ENCODE peak calls at places on chromosomes 11 and 22, in five cellular contexts. One of them, this sample, is unnamed.

GRCh38 chr11:134250675-134251074 is 2.5 kb downstream of the THYN1 start:
- DNase-seq in ovary: no peak
- DNase-seq in GM12892: no peak
- DNase-seq in NCI-H526: no peak
- DNase-seq in iPS DF 19.7: no peak
- DNase-seq in this sample: no peak

GRCh38 chr11:94151903-94152677 is 23.4 kb downstream of the PANX1 start:
- DNase-seq in ovary: no peak
- DNase-seq in GM12892: no peak
- DNase-seq in NCI-H526: no peak
- DNase-seq in iPS DF 19.7: no peak
- DNase-seq in this sample: peak

GRCh38 chr11:6992457-6993431 is 27.4 kb downstream of the ZNF214 start:
- DNase-seq in ovary: no peak
- DNase-seq in GM12892: no peak
- DNase-seq in NCI-H526: no peak
- DNase-seq in iPS DF 19.7: no peak
- DNase-seq in this sample: no peak

GRCh38 chr11:7833527-7833926 is 36.8 kb upstream of the OR5P2 start:
- DNase-seq in ovary: no peak
- DNase-seq in GM12892: no peak
- DNase-seq in NCI-H526: no peak
- DNase-seq in iPS DF 19.7: no peak
- DNase-seq in this sample: no peak

GRCh38 chr11:7851391-7851790 is 54.6 kb upstream of the OR5P2 start:
- DNase-seq in ovary: no peak
- DNase-seq in GM12892: no peak
- DNase-seq in NCI-H526: no peak
- DNase-seq in iPS DF 19.7: no peak
- DNase-seq in this sample: peak

GRCh38 chr11:18080451-18080850 is 25.4 kb downstream of the SAAL1 start:
- DNase-seq in ovary: no peak
- DNase-seq in GM12892: no peak
- DNase-seq in NCI-H526: no peak
- DNase-seq in iPS DF 19.7: no peak
- DNase-seq in this sample: no peak

GRCh38 chr22:38461414-38462081 is 6.3 kb upstream of the KDELR3 start:
- DNase-seq in ovary: peak
- DNase-seq in GM12892: no peak
- DNase-seq in NCI-H526: peak
- DNase-seq in iPS DF 19.7: peak
- DNase-seq in this sample: peak

GRCh38 chr11:74687237-74688005 is 43.8 kb downstream of the CHRDL2 start:
- DNase-seq in ovary: no peak
- DNase-seq in GM12892: no peak
- DNase-seq in NCI-H526: no peak
- DNase-seq in iPS DF 19.7: no peak
- DNase-seq in this sample: no peak

GRCh38 chr11:2988996-2989395 is 3.1 kb downstream of the NAP1L4 start:
- DNase-seq in ovary: no peak
- DNase-seq in GM12892: no peak
- DNase-seq in NCI-H526: peak
- DNase-seq in iPS DF 19.7: no peak
- DNase-seq in this sample: no peak

GRCh38 chr11:113401718-113402117 is 14.1 kb downstream of the ANKK1 start:
- DNase-seq in ovary: no peak
- DNase-seq in GM12892: no peak
- DNase-seq in NCI-H526: no peak
- DNase-seq in iPS DF 19.7: no peak
- DNase-seq in this sample: peak

GRCh38 chr11:77517226-77517625 is 43.3 kb upstream of the PAK1 start:
- DNase-seq in ovary: no peak
- DNase-seq in GM12892: no peak
- DNase-seq in NCI-H526: no peak
- DNase-seq in iPS DF 19.7: no peak
- DNase-seq in this sample: no peak

GRCh38 chr11:65423516-65424199 is 1.1 kb downstream of the NEAT1 start:
- DNase-seq in ovary: peak
- DNase-seq in GM12892: no peak
- DNase-seq in NCI-H526: no peak
- DNase-seq in iPS DF 19.7: no peak
- DNase-seq in this sample: no peak

GRCh38 chr11:44011797-44012196 is 36.0 kb upstream of the ACCSL start:
- DNase-seq in ovary: no peak
- DNase-seq in GM12892: no peak
- DNase-seq in NCI-H526: no peak
- DNase-seq in iPS DF 19.7: no peak
- DNase-seq in this sample: no peak

GRCh38 chr11:13010737-13011342 is 1.7 kb downstream of the RASSF10 start:
- DNase-seq in ovary: no peak
- DNase-seq in GM12892: no peak
- DNase-seq in NCI-H526: no peak
- DNase-seq in iPS DF 19.7: peak
- DNase-seq in this sample: no peak

GRCh38 chr11:110000045-110000502 is 93.1 kb upstream of the ZC3H12C start:
- DNase-seq in ovary: no peak
- DNase-seq in GM12892: peak
- DNase-seq in NCI-H526: no peak
- DNase-seq in iPS DF 19.7: no peak
- DNase-seq in this sample: peak

GRCh38 chr11:105612766-105613165 is 2.9 kb downstream of the GRIA4 start:
- DNase-seq in ovary: no peak
- DNase-seq in GM12892: no peak
- DNase-seq in NCI-H526: no peak
- DNase-seq in iPS DF 19.7: no peak
- DNase-seq in this sample: no peak

GRCh38 chr11:100831929-100832480 is 144.9 kb downstream of the ARHGAP42 start:
- DNase-seq in ovary: no peak
- DNase-seq in GM12892: no peak
- DNase-seq in NCI-H526: no peak
- DNase-seq in iPS DF 19.7: no peak
- DNase-seq in this sample: no peak

GRCh38 chr22:36292823-36293530 is 40.0 kb downstream of the APOL1 start:
- DNase-seq in ovary: no peak
- DNase-seq in GM12892: no peak
- DNase-seq in NCI-H526: no peak
- DNase-seq in iPS DF 19.7: no peak
- DNase-seq in this sample: no peak

GRCh38 chr11:39681428-39681827 is 1778.0 kb downstream of the LRRC4C start:
- DNase-seq in ovary: no peak
- DNase-seq in GM12892: no peak
- DNase-seq in NCI-H526: no peak
- DNase-seq in iPS DF 19.7: no peak
- DNase-seq in this sample: no peak

GRCh38 chr11:95571861-95572260 is 217.7 kb downstream of the FAM76B start:
- DNase-seq in ovary: no peak
- DNase-seq in GM12892: no peak
- DNase-seq in NCI-H526: peak
- DNase-seq in iPS DF 19.7: no peak
- DNase-seq in this sample: no peak

GRCh38 chr11:124825876-124826275 is 25.7 kb upstream of the MSANTD2 start:
- DNase-seq in ovary: no peak
- DNase-seq in GM12892: no peak
- DNase-seq in NCI-H526: no peak
- DNase-seq in iPS DF 19.7: no peak
- DNase-seq in this sample: no peak

GRCh38 chr11:12001152-12001551 is 7.3 kb downstream of the DKK3 start:
- DNase-seq in ovary: no peak
- DNase-seq in GM12892: no peak
- DNase-seq in NCI-H526: peak
- DNase-seq in iPS DF 19.7: no peak
- DNase-seq in this sample: no peak

GRCh38 chr22:23152238-23153114 is 7.2 kb downstream of the RAB36 start:
- DNase-seq in ovary: no peak
- DNase-seq in GM12892: no peak
- DNase-seq in NCI-H526: no peak
- DNase-seq in iPS DF 19.7: no peak
- DNase-seq in this sample: no peak

GRCh38 chr11:76629133-76629852 is 41.3 kb downstream of the LRRC32 start:
- DNase-seq in ovary: no peak
- DNase-seq in GM12892: no peak
- DNase-seq in NCI-H526: no peak
- DNase-seq in iPS DF 19.7: no peak
- DNase-seq in this sample: no peak

GRCh38 chr11:73249858-73250773 is 22.0 kb upstream of the P2RY6 start:
- DNase-seq in ovary: no peak
- DNase-seq in GM12892: no peak
- DNase-seq in NCI-H526: no peak
- DNase-seq in iPS DF 19.7: no peak
- DNase-seq in this sample: no peak

GRCh38 chr11:88357323-88358039 is 19.9 kb upstream of the CTSC start:
- DNase-seq in ovary: no peak
- DNase-seq in GM12892: no peak
- DNase-seq in NCI-H526: no peak
- DNase-seq in iPS DF 19.7: no peak
- DNase-seq in this sample: no peak

GRCh38 chr11:70397336-70397982 is 870 bp upstream of the CTTN start:
- DNase-seq in ovary: no peak
- DNase-seq in GM12892: no peak
- DNase-seq in NCI-H526: no peak
- DNase-seq in iPS DF 19.7: no peak
- DNase-seq in this sample: peak

GRCh38 chr22:32478994-32479393 is 4.4 kb downstream of the FBXO7 start:
- DNase-seq in ovary: no peak
- DNase-seq in GM12892: no peak
- DNase-seq in NCI-H526: no peak
- DNase-seq in iPS DF 19.7: no peak
- DNase-seq in this sample: no peak

GRCh38 chr22:50469377-50470305 is 5.2 kb downstream of the SBF1 start:
- DNase-seq in ovary: no peak
- DNase-seq in GM12892: peak
- DNase-seq in NCI-H526: peak
- DNase-seq in iPS DF 19.7: no peak
- DNase-seq in this sample: peak

GRCh38 chr11:1830119-1830499 is 4.7 kb upstream of the SYT8 start:
- DNase-seq in ovary: no peak
- DNase-seq in GM12892: peak
- DNase-seq in NCI-H526: no peak
- DNase-seq in iPS DF 19.7: no peak
- DNase-seq in this sample: no peak

GRCh38 chr22:46484156-46484860 is 53.1 kb downstream of the CELSR1 start:
- DNase-seq in ovary: no peak
- DNase-seq in GM12892: no peak
- DNase-seq in NCI-H526: no peak
- DNase-seq in iPS DF 19.7: no peak
- DNase-seq in this sample: no peak

GRCh38 chr11:123799438-123799837 is 6.7 kb downstream of the OR6M1 start:
- DNase-seq in ovary: no peak
- DNase-seq in GM12892: no peak
- DNase-seq in NCI-H526: no peak
- DNase-seq in iPS DF 19.7: no peak
- DNase-seq in this sample: no peak

GRCh38 chr11:65109231-65110198 is 2.2 kb upstream of the TM7SF2 start:
- DNase-seq in ovary: peak
- DNase-seq in GM12892: no peak
- DNase-seq in NCI-H526: no peak
- DNase-seq in iPS DF 19.7: no peak
- DNase-seq in this sample: no peak

This sample was measured in HTR-8/SVneo.